ENCODE peak calls at places on chromosomes 2 and 18, in nine cellular contexts. N is small intestine, D is right lobe of liver, K is A549, M is hepatocyte, V is tibial artery, W is SJSA1, L is GM23248, I is substantia nigra. H is an unnamed sample.

GRCh38 chr2:100641115-100641415 is 78.3 kb downstream of the PDCL3 start:
- DNase-seq in I (no peak), V (no peak), W (no peak), M (no peak), L (no peak), N (no peak), K (no peak), D (no peak), H (no peak)

GRCh38 chr18:39839782-39840181 is 2115.3 kb upstream of the PIK3C3 start:
- DNase-seq in L (no peak), V (no peak), I (no peak), D (no peak), N (no peak), K (no peak), W (no peak), M (no peak), H (no peak)

GRCh38 chr2:207796585-207797350 is 27.1 kb upstream of the FZD5 start:
- DNase-seq in M (peak; percentile 53), W (no peak), D (no peak), L (no peak), I (no peak), N (peak; percentile 82), V (no peak), K (no peak), H (no peak)

GRCh38 chr2:23312996-23313606 is 71.9 kb upstream of the KLHL29 start:
- DNase-seq in V (no peak), K (peak; percentile 44), W (no peak), N (no peak), I (no peak), D (no peak), L (no peak), M (peak; percentile 22), H (no peak)

GRCh38 chr2:54479422-54479821 is 23.3 kb downstream of the SPTBN1 start:
- DNase-seq in D (no peak), K (no peak), N (peak; percentile 39), L (peak; percentile 45), W (no peak), I (no peak), V (no peak), M (no peak), H (no peak)

GRCh38 chr2:49988816-49989215 is 834.5 kb upstream of the FSHR start:
- DNase-seq in M (no peak), K (no peak), D (no peak), I (no peak), N (no peak), W (no peak), V (no peak), L (no peak), H (no peak)

GRCh38 chr2:230953843-230954242 is 28.8 kb upstream of the GPR55 start:
- DNase-seq in I (no peak), M (no peak), V (no peak), D (no peak), W (no peak), N (no peak), L (no peak), K (no peak), H (no peak)

GRCh38 chr18:48897531-48897930 is 53.2 kb downstream of the SMAD7 start:
- DNase-seq in D (no peak), V (no peak), W (no peak), L (peak; percentile 51), K (no peak), M (peak; percentile 4), N (no peak), I (no peak), H (no peak)

GRCh38 chr2:60964651-60965513 is 52.6 kb upstream of the PEX13 start:
- DNase-seq in L (peak; percentile 17), N (peak; percentile 28), I (no peak), W (no peak), M (no peak), V (no peak), D (no peak), K (no peak), H (no peak)

GRCh38 chr2:176137883-176138282 is 8.4 kb downstream of the HOXD8 start:
- DNase-seq in L (peak; percentile 72), M (no peak), W (no peak), V (no peak), N (no peak), I (no peak), K (no peak), D (no peak), H (no peak)

GRCh38 chr18:47251289-47252120 is at the start of gene SKOR2:
- DNase-seq in M (no peak), N (no peak), K (no peak), D (no peak), W (no peak), I (no peak), L (no peak), V (no peak), H (no peak)

GRCh38 chr18:47249602-47250001 is 1.9 kb downstream of the SKOR2 start:
- DNase-seq in I (no peak), V (no peak), D (no peak), N (no peak), L (no peak), K (no peak), W (no peak), M (no peak), H (no peak)

GRCh38 chr18:47248610-47249343 is 2.7 kb downstream of the SKOR2 start:
- DNase-seq in L (no peak), N (no peak), W (no peak), K (no peak), V (no peak), M (no peak), D (no peak), I (no peak), H (no peak)

GRCh38 chr18:47247833-47248609 is 3.4 kb downstream of the SKOR2 start:
- DNase-seq in M (no peak), D (no peak), V (no peak), L (no peak), I (no peak), W (no peak), K (no peak), N (no peak), H (no peak)

DNA sequence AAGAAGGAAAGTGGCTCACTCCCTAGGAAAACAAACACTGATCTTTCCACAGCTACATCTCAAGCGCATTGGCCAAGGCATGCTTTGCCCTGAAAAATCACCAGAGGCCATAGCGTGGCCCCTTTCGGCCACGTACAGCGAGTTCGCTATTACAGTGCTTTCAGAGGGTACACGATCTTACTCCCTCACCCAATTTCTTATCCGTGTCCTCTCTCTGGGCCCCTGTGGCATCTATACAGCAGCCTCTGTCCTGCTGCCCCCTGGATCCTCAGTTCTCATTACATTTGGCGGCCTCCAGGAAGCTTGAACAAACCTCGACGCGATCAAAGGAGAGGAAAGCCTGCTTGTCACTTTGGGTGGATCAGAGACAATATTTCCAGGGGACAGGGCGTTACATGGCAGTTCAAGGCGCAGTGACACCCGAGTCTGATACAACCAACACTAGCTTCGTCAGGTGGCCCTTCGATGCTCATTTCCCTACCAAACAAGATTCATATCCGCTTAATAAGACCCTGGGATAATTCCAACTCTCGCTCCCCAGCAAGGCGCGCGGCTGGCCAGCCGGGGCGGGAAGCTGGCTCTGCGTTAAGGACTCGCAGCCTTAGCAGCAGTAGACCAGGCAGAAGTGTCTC is 929 bp downstream of the SKOR2 start:
- DNase-seq in M (no peak), V (no peak), I (no peak), D (no peak), L (no peak), K (no peak), N (no peak), W (no peak), H (no peak)
- H3K27ac ChIP-seq in M (no peak overlapping the region), V (no peak overlapping the region), I (no peak overlapping the region), D (no peak overlapping the region), L (no peak overlapping the region), K (no peak overlapping the region), N (no peak overlapping the region), W (no peak overlapping the region), H (no peak overlapping the region)

GRCh38 chr2:169839954-169840746 is 12.9 kb downstream of the UBR3 start:
- DNase-seq in D (no peak), K (no peak), M (peak; percentile 21), W (no peak), N (peak; percentile 22), I (no peak), V (no peak), L (no peak), H (no peak)
- H3K27ac ChIP-seq in D (no peak overlapping the region), K (no peak overlapping the region), M (peak overlapping the region; percentile 70), W (no peak overlapping the region), N (no peak overlapping the region), I (no peak overlapping the region), V (no peak overlapping the region), L (no peak overlapping the region), H (no peak overlapping the region)

DNA sequence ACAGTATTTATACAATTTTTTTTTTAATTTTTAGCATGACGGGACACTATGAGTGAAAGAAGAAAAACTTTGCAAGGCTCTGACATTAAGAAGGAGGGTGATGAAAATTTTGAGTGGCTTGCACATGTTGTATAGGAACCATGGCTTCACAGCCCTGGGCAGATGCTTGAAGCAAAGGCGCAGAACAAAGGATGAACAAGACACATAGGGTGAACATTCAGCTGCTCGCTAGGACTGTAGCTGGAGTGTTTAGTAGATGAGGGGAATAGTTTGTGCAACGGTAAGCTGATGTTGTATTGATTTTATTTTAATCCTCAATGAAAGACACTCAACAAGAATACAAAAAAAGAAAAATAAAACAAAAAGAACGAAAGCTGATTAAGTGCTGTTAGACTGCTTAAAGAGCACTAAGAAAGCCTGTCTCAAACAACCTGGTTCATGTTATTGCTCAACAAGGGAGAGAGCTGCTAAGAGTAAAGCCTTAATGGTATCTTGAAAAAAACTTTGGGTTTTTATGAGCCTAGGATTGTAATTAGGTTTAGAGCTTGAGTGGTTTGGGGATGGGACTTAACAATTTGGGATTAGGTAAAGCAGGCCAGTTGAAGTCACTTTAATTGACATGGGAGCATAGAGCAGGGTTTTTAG is 41.2 kb upstream of the GCFC2 start:
- DNase-seq in I (no peak), M (no peak), V (no peak), L (no peak), N (no peak), W (no peak), D (no peak), K (no peak), H (no peak)
- H3K27ac ChIP-seq in I (no peak overlapping the region), M (no peak overlapping the region), V (no peak overlapping the region), L (no peak overlapping the region), N (no peak overlapping the region), W (no peak overlapping the region), D (no peak overlapping the region), K (no peak overlapping the region), H (no peak overlapping the region)

DNA sequence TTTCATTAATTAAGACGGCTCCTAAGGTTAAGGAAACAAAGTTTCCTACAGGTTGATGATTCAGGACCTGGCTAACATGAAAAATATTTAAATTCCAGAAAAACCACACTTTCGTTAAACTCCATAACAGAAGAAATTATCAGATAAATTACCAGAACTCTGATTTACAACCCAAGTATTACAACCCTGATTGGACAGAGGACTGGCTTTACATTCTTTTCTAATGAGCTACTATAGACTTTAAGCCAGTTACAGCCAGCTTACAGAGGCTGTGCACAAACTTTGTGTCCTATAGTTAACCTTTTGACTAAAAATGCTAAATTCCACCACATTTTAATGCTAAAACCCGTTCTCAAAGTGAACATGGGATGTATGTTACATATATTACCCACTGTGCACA is 458.6 kb downstream of the KCNJ3 start:
- DNase-seq in V (no peak), W (no peak), I (no peak), K (no peak), D (no peak), L (no peak), N (no peak), M (no peak), H (no peak)
- H3K27ac ChIP-seq in V (no peak overlapping the region), W (no peak overlapping the region), I (no peak overlapping the region), K (no peak overlapping the region), D (no peak overlapping the region), L (no peak overlapping the region), N (no peak overlapping the region), M (peak overlapping the region; percentile 50), H (no peak overlapping the region)